ENCODE peak calls at places on chromosomes 13 and 19, in ten cellular contexts. E is gastrocnemius medialis, J is uterus, L is IMR-90, U is endothelial cell of umbilical vein, F is suprapubic skin, B is adrenal gland, X is body of pancreas, T is H1, P is esophagus muscularis mucosa. M is an unnamed sample.

GRCh38 chr13:31639443-31640163 is 99.7 kb upstream of the RXFP2 start:
- DNase-seq in X (no peak), L (peak), P (no peak), J (no peak), T (no peak), B (no peak), F (no peak), U (peak), E (no peak), M (no peak)

GRCh38 chr13:97258801-97259200 is 36.7 kb downstream of the MBNL2 start:
- DNase-seq in P (no peak), L (peak), T (no peak), U (no peak), J (no peak), E (no peak), X (no peak), B (no peak), F (no peak), M (no peak)

GRCh38 chr13:101695870-101696516 is 243.5 kb downstream of the ITGBL1 start:
- DNase-seq in X (no peak), P (no peak), J (no peak), T (no peak), B (no peak), L (no peak), F (no peak), E (peak), U (no peak), M (no peak)

GRCh38 chr13:40672310-40673060 is 6.0 kb upstream of the FOXO1 start:
- DNase-seq in T (no peak), L (peak), P (no peak), E (no peak), F (no peak), U (peak), B (no peak), X (no peak), J (no peak), M (no peak)

GRCh38 chr19:39446365-39447084 is 1.1 kb downstream of the SUPT5H start:
- DNase-seq in T (no peak), J (no peak), U (no peak), P (no peak), F (no peak), X (no peak), B (no peak), E (no peak), L (no peak), M (no peak)

GRCh38 chr13:82698383-82698782 is 1183.9 kb downstream of the SLITRK1 start:
- DNase-seq in U (no peak), L (no peak), P (no peak), J (no peak), B (no peak), T (no peak), F (no peak), E (no peak), X (no peak), M (no peak)

GRCh38 chr13:43963726-43964125 is 84.0 kb downstream of the LACC1 start:
- DNase-seq in U (no peak), F (no peak), E (no peak), X (no peak), B (no peak), J (no peak), P (peak), T (no peak), L (no peak), M (no peak)

GRCh38 chr13:44111701-44112100 is 232.0 kb downstream of the LACC1 start:
- DNase-seq in J (no peak), B (no peak), L (no peak), F (no peak), E (no peak), P (peak), U (no peak), X (no peak), T (no peak), M (no peak)

GRCh38 chr13:53200498-53201453 is 172.2 kb downstream of the OLFM4 start:
- DNase-seq in E (no peak), X (peak), T (peak), B (peak), F (no peak), P (peak), J (no peak), L (peak), U (no peak), M (peak)

GRCh38 chr13:81058916-81059290 is 718.0 kb upstream of the SPRY2 start:
- DNase-seq in T (no peak), J (no peak), B (no peak), P (no peak), X (no peak), F (no peak), E (no peak), U (peak), L (no peak), M (no peak)

GRCh38 chr19:13099073-13099999 is 3.3 kb downstream of the LYL1 start:
- DNase-seq in U (peak), P (no peak), X (no peak), B (no peak), E (peak), F (peak), T (no peak), L (no peak), J (peak), M (peak)

GRCh38 chr19:4059931-4060620 is 6.6 kb downstream of the ZBTB7A start:
- DNase-seq in E (peak), J (peak), L (no peak), X (peak), P (no peak), U (no peak), B (peak), F (peak), T (no peak), M (peak)

GRCh38 chr19:681029-681626 is 4.9 kb downstream of the FSTL3 start:
- DNase-seq in U (no peak), F (peak), E (no peak), L (no peak), B (no peak), P (no peak), X (peak), J (no peak), T (no peak), M (peak)

GRCh38 chr13:102212729-102213128 is 189.1 kb downstream of the FGF14 start:
- DNase-seq in L (no peak), J (no peak), P (no peak), B (no peak), E (no peak), X (no peak), T (no peak), U (no peak), F (no peak), M (no peak)

GRCh38 chr19:18519962-18520847 is 1.7 kb downstream of the ELL start:
- DNase-seq in T (no peak), U (peak), J (peak), F (no peak), L (peak), X (peak), B (peak), E (peak), P (no peak), M (peak)

GRCh38 chr19:45095496-45096413 is 2.8 kb downstream of the PPP1R37 start:
- DNase-seq in E (no peak), J (no peak), B (no peak), L (no peak), T (no peak), X (no peak), F (no peak), U (no peak), P (no peak), M (no peak)

GRCh38 chr13:113406321-113407102 is 42.6 kb upstream of the GRTP1 start:
- DNase-seq in U (no peak), T (no peak), L (no peak), X (no peak), E (peak), J (no peak), P (no peak), F (peak), B (no peak), M (no peak)

GRCh38 chr19:38952395-38953165 is 21.8 kb downstream of the MRPS12 start:
- DNase-seq in B (no peak), J (no peak), T (no peak), L (peak), F (no peak), X (peak), U (no peak), P (no peak), E (no peak), M (peak)

GRCh38 chr19:6616011-6616410 is 25.1 kb upstream of the CD70 start:
- DNase-seq in P (no peak), F (no peak), B (no peak), X (no peak), J (no peak), L (no peak), T (no peak), U (no peak), E (no peak), M (no peak)

GRCh38 chr19:14118165-14119051 is 846 bp upstream of the PRKACA start:
- DNase-seq in T (no peak), L (peak), J (peak), X (peak), P (peak), U (peak), E (peak), F (peak), B (peak), M (peak)

GRCh38 chr19:6476896-6477431 is 4.6 kb downstream of the DENND1C start:
- DNase-seq in F (no peak), L (no peak), J (no peak), U (no peak), E (no peak), P (no peak), B (no peak), T (no peak), X (no peak), M (no peak)

GRCh38 chr13:51645154-51645650 is 60.9 kb downstream of the WDFY2 start:
- DNase-seq in P (no peak), B (no peak), L (peak), E (no peak), X (no peak), J (no peak), T (no peak), F (no peak), U (no peak), M (no peak)

GRCh38 chr13:71525004-71525403 is 342.0 kb downstream of the DACH1 start:
- DNase-seq in U (no peak), B (no peak), T (no peak), J (no peak), X (no peak), E (no peak), P (no peak), F (no peak), L (no peak), M (no peak)

GRCh38 chr13:32117696-32118095 is 86.1 kb downstream of the FRY start:
- DNase-seq in U (no peak), B (peak), P (no peak), X (peak), F (no peak), T (no peak), E (peak), J (no peak), L (peak), M (no peak)

GRCh38 chr13:101291647-101292515 is 124.4 kb downstream of the NALCN start:
- DNase-seq in P (no peak), F (no peak), X (no peak), B (no peak), E (no peak), J (no peak), T (no peak), L (peak), U (no peak), M (no peak)

GRCh38 chr19:46009530-46010510 is 13.0 kb downstream of the PGLYRP1 start:
- DNase-seq in X (peak), P (no peak), T (no peak), J (peak), B (peak), E (peak), L (peak), U (peak), F (no peak), M (peak)

GRCh38 chr13:24274452-24274971 is 34.9 kb upstream of the C1QTNF9 start:
- DNase-seq in U (no peak), E (no peak), L (peak), T (no peak), B (peak), J (no peak), F (no peak), P (no peak), X (no peak), M (peak)

GRCh38 chr13:23999411-23999810 is 102.1 kb upstream of the C1QTNF9B start:
- DNase-seq in T (no peak), L (no peak), P (no peak), B (no peak), U (no peak), E (no peak), X (no peak), F (no peak), J (no peak), M (no peak)

GRCh38 chr13:47337781-47338507 is 441.1 kb upstream of the HTR2A start:
- DNase-seq in T (no peak), J (no peak), X (no peak), P (no peak), L (peak), B (no peak), F (no peak), E (no peak), U (no peak), M (no peak)

GRCh38 chr19:54533476-54533875 is 30.8 kb downstream of the LAIR2 start:
- DNase-seq in B (no peak), J (no peak), U (no peak), X (no peak), E (no peak), F (no peak), L (no peak), P (no peak), T (no peak), M (no peak)

GRCh38 chr19:6161271-6161850 is 25.9 kb downstream of the ACSBG2 start:
- DNase-seq in E (peak), F (no peak), J (peak), B (peak), T (peak), L (no peak), U (peak), X (no peak), P (no peak), M (peak)

GRCh38 chr13:112928020-112928931 is 40.7 kb upstream of the MCF2L start:
- DNase-seq in T (no peak), L (no peak), B (no peak), J (no peak), P (no peak), X (no peak), U (no peak), E (no peak), F (no peak), M (no peak)

GRCh38 chr13:21798181-21798580 is 127.3 kb downstream of the FGF9 start:
- DNase-seq in J (no peak), U (no peak), P (peak), T (no peak), E (no peak), B (no peak), X (no peak), F (no peak), L (no peak), M (no peak)

DNA sequence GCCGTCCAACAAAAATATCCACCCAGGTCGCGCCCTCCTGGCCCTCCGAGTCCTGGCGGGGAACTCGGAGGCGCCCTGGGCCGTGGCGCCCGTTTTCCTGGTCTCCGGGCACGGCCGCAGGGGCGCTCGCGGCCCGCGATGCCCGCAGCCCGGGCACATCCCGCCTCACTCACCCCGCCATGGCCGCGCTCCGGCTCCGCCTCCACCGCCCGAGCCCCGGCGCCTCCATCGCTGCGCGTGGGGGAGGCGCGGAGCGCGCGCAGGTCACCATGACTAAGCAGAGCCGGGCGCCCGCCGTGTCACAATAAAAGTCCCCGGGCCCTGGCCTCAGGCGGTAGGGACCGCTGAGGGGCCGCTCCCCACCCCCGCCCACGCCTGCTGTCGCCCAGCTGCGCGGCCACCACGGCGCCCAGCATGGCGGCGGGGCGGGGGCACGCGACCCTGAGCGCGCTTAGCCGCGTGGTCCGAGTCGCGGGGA is 593 bp downstream of the KEAP1 start:
- DNase-seq in B (peak), U (peak), F (peak), E (peak), J (peak), T (peak), P (peak), X (peak), L (peak), M (peak)
- TF ChIP-seq POLR2A in B (peak), U (peak), F (peak), E (peak), J (peak), T (peak), P (peak), X (peak), L (peak), M (peak)

GRCh38 chr19:48777139-48777538 is 21.8 kb downstream of the FGF21 start:
- DNase-seq in U (no peak), P (no peak), J (no peak), L (no peak), F (no peak), X (no peak), T (no peak), E (no peak), B (no peak), M (no peak)
- H3K27ac ChIP-seq in U (no peak), P (no peak), J (no peak), L (no peak), F (no peak), X (peak), T (no peak), E (no peak), B (no peak), M (no peak)

GRCh38 chr19:7924651-7925170 is 1.2 kb downstream of the CTXN1 start:
- DNase-seq in P (no peak), L (no peak), T (no peak), U (no peak), J (peak), B (peak), F (no peak), X (no peak), E (no peak), M (no peak)
- H3K4me3 ChIP-seq in P (peak), L (no peak), T (peak), U (no peak), J (peak), B (no peak), F (peak), X (no peak), E (no peak), M (peak)

DNA sequence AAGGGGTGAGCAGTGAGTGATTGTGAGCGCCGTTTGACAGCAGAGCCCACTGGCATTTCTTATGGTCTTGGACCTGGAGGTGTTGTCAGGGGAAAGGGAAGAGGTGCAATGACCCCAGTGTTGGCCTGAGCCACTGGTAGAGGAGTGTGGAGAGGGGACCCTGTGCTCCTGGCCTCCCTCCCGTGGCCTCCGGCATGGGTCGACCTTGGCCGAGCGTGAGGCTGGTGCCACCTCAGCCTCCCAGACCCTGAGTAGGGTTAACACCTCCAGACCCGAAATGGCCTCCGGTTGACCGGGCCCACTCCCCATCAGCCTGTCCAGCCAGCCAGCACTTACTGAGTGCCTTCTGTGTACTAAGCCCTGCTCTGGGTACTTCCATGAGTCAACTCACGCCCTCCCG is 6.5 kb downstream of the TRAPPC5 start:
- DNase-seq in T (no peak), J (no peak), F (no peak), X (no peak), P (no peak), B (no peak), E (no peak), U (no peak), L (no peak), M (no peak)
- TF ChIP-seq POLR2A in T (no peak), J (no peak), F (no peak), X (no peak), P (no peak), B (no peak), E (no peak), U (no peak), L (no peak), M (no peak)

GRCh38 chr19:40450664-40451063 is 6.5 kb upstream of the SERTAD3 start:
- DNase-seq in J (no peak), E (no peak), L (no peak), X (no peak), T (no peak), P (no peak), B (no peak), U (no peak), F (no peak), M (no peak)
- H3K27ac ChIP-seq in J (no peak), E (no peak), L (no peak), X (no peak), T (no peak), P (no peak), B (no peak), U (no peak), F (no peak), M (no peak)

GRCh38 chr13:73849292-73849691 is 284.9 kb downstream of the KLF12 start:
- DNase-seq in E (no peak), U (peak), X (no peak), B (no peak), J (no peak), T (peak), P (no peak), L (peak), F (no peak), M (peak)
- H3K4me3 ChIP-seq in E (no peak), U (no peak), X (no peak), B (no peak), J (no peak), T (no peak), P (no peak), L (no peak), F (no peak), M (no peak)

DNA sequence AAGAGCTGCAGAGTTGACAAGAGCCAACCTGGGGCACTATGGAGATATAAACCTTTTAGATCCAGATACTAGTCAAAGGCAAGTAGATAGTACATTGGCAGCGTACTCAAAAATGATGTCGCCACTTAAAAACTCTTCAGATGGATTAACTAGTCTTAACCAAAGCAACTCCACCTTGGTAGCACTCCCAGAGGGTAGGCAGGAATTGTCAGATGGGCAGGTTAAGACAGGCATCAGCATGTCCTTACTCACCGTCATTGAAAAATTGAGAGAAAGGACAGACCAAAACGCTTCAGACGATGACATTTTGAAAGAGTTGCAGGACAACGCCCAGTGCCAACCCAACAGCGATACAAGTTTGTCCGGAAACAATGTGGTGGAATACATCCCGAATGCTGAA is 8.9 kb downstream of the ZNF507 start:
- DNase-seq in B (no peak), E (no peak), L (no peak), T (no peak), X (no peak), P (no peak), F (no peak), J (no peak), U (no peak), M (no peak)
- TF ChIP-seq POLR2A in B (no peak), E (no peak), L (no peak), T (peak), X (no peak), P (no peak), F (no peak), J (no peak), U (no peak), M (no peak)

DNA sequence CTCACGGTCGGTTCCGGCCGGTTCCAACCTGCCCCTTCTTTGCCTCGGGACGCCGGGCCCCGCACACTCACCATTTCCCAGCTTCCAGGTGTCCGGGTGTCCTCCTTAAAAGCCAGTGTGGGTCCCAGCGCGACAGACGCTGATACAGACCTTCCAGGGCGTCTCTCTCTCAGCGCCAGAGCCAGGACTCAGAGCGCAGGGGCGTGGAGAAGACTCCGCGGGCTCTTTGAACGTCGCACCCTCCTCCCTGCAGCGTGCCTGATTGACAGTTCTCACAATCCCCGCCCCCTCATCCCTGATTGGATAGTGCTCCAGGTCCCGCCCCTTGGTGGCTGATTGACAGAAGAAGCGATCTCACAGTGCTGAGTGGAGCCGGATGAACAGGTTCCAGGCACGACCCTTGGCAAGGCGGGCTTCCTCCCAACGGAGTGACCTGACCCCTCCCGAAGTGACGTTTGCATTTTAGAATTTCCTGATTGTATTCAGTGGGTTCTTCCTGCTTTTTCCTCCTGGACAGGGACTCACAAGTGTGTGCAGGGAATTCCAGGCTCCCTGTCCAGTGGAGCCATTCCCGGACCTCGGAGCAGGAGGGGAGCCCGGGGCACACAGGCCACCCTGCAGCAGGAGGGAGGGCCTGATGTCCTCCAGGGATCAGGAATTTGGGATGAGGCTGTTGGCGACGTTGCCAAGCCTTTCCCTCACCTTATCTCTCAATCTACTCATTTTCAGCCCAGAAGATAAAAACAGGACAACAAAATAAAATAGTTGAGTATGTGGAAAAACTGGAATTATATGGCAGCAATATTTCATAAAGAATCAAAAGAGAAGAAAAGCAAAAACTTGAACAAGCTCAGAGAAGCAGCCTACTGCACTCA is at the start of gene ZNF823:
- DNase-seq in P (peak), U (peak), B (peak), J (peak), L (peak), T (peak), E (peak), X (peak), F (peak), M (peak)
- H3K27ac ChIP-seq in P (peak), U (peak), B (peak), J (peak), L (peak), T (no peak), E (peak), X (peak), F (peak), M (peak)

M was measured in transverse colon.